ENCODE peak calls at places on chromosomes 2 and 18, in nine cellular contexts. One of them, this sample, is unnamed.
A peak's percentile ranks its signal among the peaks of the same experiment; 100 is the strongest.

GRCh38 chr2:41944218-41944880 is 103.5 kb upstream of the PKDCC start:
- DNase-seq in foreskin fibroblast: no peak
- DNase-seq in NCI-H748 treated with DMSO at 0.1 percent for 48 hours: no peak
- DNase-seq in heart right ventricle: no peak
- DNase-seq in activated CD4-positive, alpha-beta T cell treated with anti-CD3 and anti-CD28 coated beads for 1 hour: no peak
- DNase-seq in KBM-7: no peak
- DNase-seq in ELR: no peak
- DNase-seq in AG08395: no peak
- DNase-seq in type B pancreatic cell: no peak
- DNase-seq in this sample: no peak

GRCh38 chr18:47150824-47151366 is 595 bp upstream of the HDHD2 start:
- DNase-seq in foreskin fibroblast: peak; percentile 21
- DNase-seq in NCI-H748 treated with DMSO at 0.1 percent for 48 hours: no peak
- DNase-seq in heart right ventricle: no peak
- DNase-seq in activated CD4-positive, alpha-beta T cell treated with anti-CD3 and anti-CD28 coated beads for 1 hour: no peak
- DNase-seq in KBM-7: no peak
- DNase-seq in ELR: no peak
- DNase-seq in AG08395: no peak
- DNase-seq in type B pancreatic cell: no peak
- DNase-seq in this sample: no peak

GRCh38 chr2:226712941-226713340 is 86.7 kb downstream of the IRS1 start:
- DNase-seq in foreskin fibroblast: no peak
- DNase-seq in NCI-H748 treated with DMSO at 0.1 percent for 48 hours: no peak
- DNase-seq in heart right ventricle: no peak
- DNase-seq in activated CD4-positive, alpha-beta T cell treated with anti-CD3 and anti-CD28 coated beads for 1 hour: no peak
- DNase-seq in KBM-7: no peak
- DNase-seq in ELR: no peak
- DNase-seq in AG08395: no peak
- DNase-seq in type B pancreatic cell: no peak
- DNase-seq in this sample: no peak

GRCh38 chr2:99858951-99859596 is 283.3 kb downstream of the AFF3 start:
- DNase-seq in foreskin fibroblast: peak; percentile 24
- DNase-seq in NCI-H748 treated with DMSO at 0.1 percent for 48 hours: no peak
- DNase-seq in heart right ventricle: no peak
- DNase-seq in activated CD4-positive, alpha-beta T cell treated with anti-CD3 and anti-CD28 coated beads for 1 hour: no peak
- DNase-seq in KBM-7: no peak
- DNase-seq in ELR: no peak
- DNase-seq in AG08395: peak; percentile 67
- DNase-seq in type B pancreatic cell: no peak
- DNase-seq in this sample: no peak

GRCh38 chr2:111679202-111679601 is 204.8 kb downstream of the ANAPC1 start:
- DNase-seq in foreskin fibroblast: peak; percentile 57
- DNase-seq in NCI-H748 treated with DMSO at 0.1 percent for 48 hours: no peak
- DNase-seq in heart right ventricle: no peak
- DNase-seq in activated CD4-positive, alpha-beta T cell treated with anti-CD3 and anti-CD28 coated beads for 1 hour: no peak
- DNase-seq in KBM-7: no peak
- DNase-seq in ELR: peak; percentile 25
- DNase-seq in AG08395: no peak
- DNase-seq in type B pancreatic cell: no peak
- DNase-seq in this sample: no peak

GRCh38 chr2:128154225-128154624 is 63.2 kb downstream of the UGGT1 start:
- DNase-seq in foreskin fibroblast: no peak
- DNase-seq in NCI-H748 treated with DMSO at 0.1 percent for 48 hours: no peak
- DNase-seq in heart right ventricle: peak; percentile 24
- DNase-seq in activated CD4-positive, alpha-beta T cell treated with anti-CD3 and anti-CD28 coated beads for 1 hour: no peak
- DNase-seq in KBM-7: no peak
- DNase-seq in ELR: no peak
- DNase-seq in AG08395: no peak
- DNase-seq in type B pancreatic cell: no peak
- DNase-seq in this sample: no peak

GRCh38 chr18:2301316-2301715 is 270.0 kb downstream of the METTL4 start:
- DNase-seq in foreskin fibroblast: no peak
- DNase-seq in NCI-H748 treated with DMSO at 0.1 percent for 48 hours: no peak
- DNase-seq in heart right ventricle: no peak
- DNase-seq in activated CD4-positive, alpha-beta T cell treated with anti-CD3 and anti-CD28 coated beads for 1 hour: no peak
- DNase-seq in KBM-7: no peak
- DNase-seq in ELR: no peak
- DNase-seq in AG08395: no peak
- DNase-seq in type B pancreatic cell: no peak
- DNase-seq in this sample: no peak

GRCh38 chr2:13006407-13006806 is 289.7 kb downstream of the TRIB2 start:
- DNase-seq in foreskin fibroblast: no peak
- DNase-seq in NCI-H748 treated with DMSO at 0.1 percent for 48 hours: no peak
- DNase-seq in heart right ventricle: no peak
- DNase-seq in activated CD4-positive, alpha-beta T cell treated with anti-CD3 and anti-CD28 coated beads for 1 hour: no peak
- DNase-seq in KBM-7: no peak
- DNase-seq in ELR: no peak
- DNase-seq in AG08395: no peak
- DNase-seq in type B pancreatic cell: no peak
- DNase-seq in this sample: no peak

GRCh38 chr2:144414324-144414845 is 105.5 kb downstream of the ZEB2 start:
- DNase-seq in foreskin fibroblast: peak; percentile 93
- DNase-seq in NCI-H748 treated with DMSO at 0.1 percent for 48 hours: no peak
- DNase-seq in heart right ventricle: no peak
- DNase-seq in activated CD4-positive, alpha-beta T cell treated with anti-CD3 and anti-CD28 coated beads for 1 hour: no peak
- DNase-seq in KBM-7: peak; percentile 23
- DNase-seq in ELR: peak; percentile 91
- DNase-seq in AG08395: peak; percentile 84
- DNase-seq in type B pancreatic cell: no peak
- DNase-seq in this sample: no peak

GRCh38 chr2:177474904-177475474 is 82.4 kb downstream of the AGPS start:
- DNase-seq in foreskin fibroblast: peak; percentile 45
- DNase-seq in NCI-H748 treated with DMSO at 0.1 percent for 48 hours: no peak
- DNase-seq in heart right ventricle: no peak
- DNase-seq in activated CD4-positive, alpha-beta T cell treated with anti-CD3 and anti-CD28 coated beads for 1 hour: no peak
- DNase-seq in KBM-7: no peak
- DNase-seq in ELR: peak; percentile 61
- DNase-seq in AG08395: no peak
- DNase-seq in type B pancreatic cell: no peak
- DNase-seq in this sample: no peak

GRCh38 chr18:21179590-21180220 is 62.3 kb upstream of the GREB1L start:
- DNase-seq in foreskin fibroblast: peak; percentile 83
- DNase-seq in NCI-H748 treated with DMSO at 0.1 percent for 48 hours: peak; percentile 69
- DNase-seq in heart right ventricle: no peak
- DNase-seq in activated CD4-positive, alpha-beta T cell treated with anti-CD3 and anti-CD28 coated beads for 1 hour: no peak
- DNase-seq in KBM-7: peak; percentile 82
- DNase-seq in ELR: peak; percentile 81
- DNase-seq in AG08395: peak; percentile 70
- DNase-seq in type B pancreatic cell: no peak
- DNase-seq in this sample: no peak

GRCh38 chr2:74864728-74865722 is 31.1 kb downstream of the HK2 start:
- DNase-seq in foreskin fibroblast: no peak
- DNase-seq in NCI-H748 treated with DMSO at 0.1 percent for 48 hours: no peak
- DNase-seq in heart right ventricle: no peak
- DNase-seq in activated CD4-positive, alpha-beta T cell treated with anti-CD3 and anti-CD28 coated beads for 1 hour: no peak
- DNase-seq in KBM-7: peak; percentile 33
- DNase-seq in ELR: peak; percentile 75
- DNase-seq in AG08395: peak; percentile 52
- DNase-seq in type B pancreatic cell: no peak
- DNase-seq in this sample: no peak

GRCh38 chr2:36770542-36771287 is 74.2 kb downstream of the VIT start:
- DNase-seq in foreskin fibroblast: peak; percentile 51
- DNase-seq in NCI-H748 treated with DMSO at 0.1 percent for 48 hours: peak; percentile 6
- DNase-seq in heart right ventricle: peak; percentile 20
- DNase-seq in activated CD4-positive, alpha-beta T cell treated with anti-CD3 and anti-CD28 coated beads for 1 hour: no peak
- DNase-seq in KBM-7: peak; percentile 87
- DNase-seq in ELR: peak; percentile 66
- DNase-seq in AG08395: peak; percentile 60
- DNase-seq in type B pancreatic cell: no peak
- DNase-seq in this sample: no peak

GRCh38 chr2:164369416-164369815 is 251.9 kb downstream of the GRB14 start:
- DNase-seq in foreskin fibroblast: no peak
- DNase-seq in NCI-H748 treated with DMSO at 0.1 percent for 48 hours: no peak
- DNase-seq in heart right ventricle: no peak
- DNase-seq in activated CD4-positive, alpha-beta T cell treated with anti-CD3 and anti-CD28 coated beads for 1 hour: no peak
- DNase-seq in KBM-7: no peak
- DNase-seq in ELR: no peak
- DNase-seq in AG08395: no peak
- DNase-seq in type B pancreatic cell: no peak
- DNase-seq in this sample: no peak

GRCh38 chr2:288743-289361 is 961 bp upstream of the ALKAL2 start:
- DNase-seq in foreskin fibroblast: peak; percentile 16
- DNase-seq in NCI-H748 treated with DMSO at 0.1 percent for 48 hours: no peak
- DNase-seq in heart right ventricle: no peak
- DNase-seq in activated CD4-positive, alpha-beta T cell treated with anti-CD3 and anti-CD28 coated beads for 1 hour: no peak
- DNase-seq in KBM-7: no peak
- DNase-seq in ELR: no peak
- DNase-seq in AG08395: no peak
- DNase-seq in type B pancreatic cell: no peak
- DNase-seq in this sample: no peak

GRCh38 chr2:241739651-241740050 is 5.2 kb downstream of the D2HGDH start:
- DNase-seq in foreskin fibroblast: peak; percentile 81
- DNase-seq in NCI-H748 treated with DMSO at 0.1 percent for 48 hours: no peak
- DNase-seq in heart right ventricle: no peak
- DNase-seq in activated CD4-positive, alpha-beta T cell treated with anti-CD3 and anti-CD28 coated beads for 1 hour: no peak
- DNase-seq in KBM-7: no peak
- DNase-seq in ELR: peak; percentile 69
- DNase-seq in AG08395: no peak
- DNase-seq in type B pancreatic cell: no peak
- DNase-seq in this sample: no peak

GRCh38 chr2:190534310-190535118 is at the start of gene NEMP2:
- DNase-seq in foreskin fibroblast: peak; percentile 82
- DNase-seq in NCI-H748 treated with DMSO at 0.1 percent for 48 hours: peak; percentile 82
- DNase-seq in heart right ventricle: peak; percentile 87
- DNase-seq in activated CD4-positive, alpha-beta T cell treated with anti-CD3 and anti-CD28 coated beads for 1 hour: peak; percentile 62
- DNase-seq in KBM-7: peak; percentile 87
- DNase-seq in ELR: peak; percentile 89
- DNase-seq in AG08395: peak; percentile 72
- DNase-seq in type B pancreatic cell: peak; percentile 85
- DNase-seq in this sample: peak; percentile 85

GRCh38 chr18:32714571-32715148 is 58.2 kb downstream of the KLHL14 start:
- DNase-seq in foreskin fibroblast: peak; percentile 65
- DNase-seq in NCI-H748 treated with DMSO at 0.1 percent for 48 hours: peak; percentile 88
- DNase-seq in heart right ventricle: no peak
- DNase-seq in activated CD4-positive, alpha-beta T cell treated with anti-CD3 and anti-CD28 coated beads for 1 hour: no peak
- DNase-seq in KBM-7: peak; percentile 86
- DNase-seq in ELR: peak; percentile 14
- DNase-seq in AG08395: peak; percentile 38
- DNase-seq in type B pancreatic cell: no peak
- DNase-seq in this sample: no peak

GRCh38 chr2:96523659-96524481 is 12.7 kb upstream of the ARID5A start:
- DNase-seq in foreskin fibroblast: peak; percentile 96
- DNase-seq in NCI-H748 treated with DMSO at 0.1 percent for 48 hours: no peak
- DNase-seq in heart right ventricle: no peak
- DNase-seq in activated CD4-positive, alpha-beta T cell treated with anti-CD3 and anti-CD28 coated beads for 1 hour: no peak
- DNase-seq in KBM-7: no peak
- DNase-seq in ELR: peak; percentile 7
- DNase-seq in AG08395: peak; percentile 78
- DNase-seq in type B pancreatic cell: peak; percentile 47
- DNase-seq in this sample: no peak

GRCh38 chr18:57930476-57930875 is 113.5 kb upstream of the NEDD4L start:
- DNase-seq in foreskin fibroblast: no peak
- DNase-seq in NCI-H748 treated with DMSO at 0.1 percent for 48 hours: no peak
- DNase-seq in heart right ventricle: no peak
- DNase-seq in activated CD4-positive, alpha-beta T cell treated with anti-CD3 and anti-CD28 coated beads for 1 hour: no peak
- DNase-seq in KBM-7: no peak
- DNase-seq in ELR: no peak
- DNase-seq in AG08395: no peak
- DNase-seq in type B pancreatic cell: no peak
- DNase-seq in this sample: no peak

GRCh38 chr2:9251154-9252001 is 44.8 kb downstream of the ASAP2 start:
- DNase-seq in foreskin fibroblast: peak; percentile 94
- DNase-seq in NCI-H748 treated with DMSO at 0.1 percent for 48 hours: no peak
- DNase-seq in heart right ventricle: no peak
- DNase-seq in activated CD4-positive, alpha-beta T cell treated with anti-CD3 and anti-CD28 coated beads for 1 hour: no peak
- DNase-seq in KBM-7: no peak
- DNase-seq in ELR: peak; percentile 89
- DNase-seq in AG08395: peak; percentile 92
- DNase-seq in type B pancreatic cell: no peak
- DNase-seq in this sample: no peak

GRCh38 chr18:54117853-54118773 is 106.4 kb downstream of the MBD2 start:
- DNase-seq in foreskin fibroblast: peak; percentile 35
- DNase-seq in NCI-H748 treated with DMSO at 0.1 percent for 48 hours: no peak
- DNase-seq in heart right ventricle: no peak
- DNase-seq in activated CD4-positive, alpha-beta T cell treated with anti-CD3 and anti-CD28 coated beads for 1 hour: no peak
- DNase-seq in KBM-7: no peak
- DNase-seq in ELR: no peak
- DNase-seq in AG08395: no peak
- DNase-seq in type B pancreatic cell: no peak
- DNase-seq in this sample: no peak

GRCh38 chr18:79848294-79848578 is 50.5 kb downstream of the KCNG2 start:
- DNase-seq in foreskin fibroblast: no peak
- DNase-seq in NCI-H748 treated with DMSO at 0.1 percent for 48 hours: no peak
- DNase-seq in heart right ventricle: no peak
- DNase-seq in activated CD4-positive, alpha-beta T cell treated with anti-CD3 and anti-CD28 coated beads for 1 hour: no peak
- DNase-seq in KBM-7: no peak
- DNase-seq in ELR: no peak
- DNase-seq in AG08395: no peak
- DNase-seq in type B pancreatic cell: no peak
- DNase-seq in this sample: no peak

GRCh38 chr2:56357655-56358295 is 174.0 kb downstream of the CCDC85A start:
- DNase-seq in foreskin fibroblast: no peak
- DNase-seq in NCI-H748 treated with DMSO at 0.1 percent for 48 hours: no peak
- DNase-seq in heart right ventricle: no peak
- DNase-seq in activated CD4-positive, alpha-beta T cell treated with anti-CD3 and anti-CD28 coated beads for 1 hour: no peak
- DNase-seq in KBM-7: no peak
- DNase-seq in ELR: peak; percentile 34
- DNase-seq in AG08395: no peak
- DNase-seq in type B pancreatic cell: no peak
- DNase-seq in this sample: no peak

GRCh38 chr18:111292-112014 is 46.9 kb upstream of the USP14 start:
- DNase-seq in foreskin fibroblast: peak; percentile 63
- DNase-seq in NCI-H748 treated with DMSO at 0.1 percent for 48 hours: no peak
- DNase-seq in heart right ventricle: peak; percentile 77
- DNase-seq in activated CD4-positive, alpha-beta T cell treated with anti-CD3 and anti-CD28 coated beads for 1 hour: peak; percentile 62
- DNase-seq in KBM-7: peak; percentile 54
- DNase-seq in ELR: peak; percentile 65
- DNase-seq in AG08395: peak; percentile 65
- DNase-seq in type B pancreatic cell: peak; percentile 86
- DNase-seq in this sample: no peak

GRCh38 chr2:10449838-10450691 is 1.9 kb upstream of the ODC1 start:
- DNase-seq in foreskin fibroblast: no peak
- DNase-seq in NCI-H748 treated with DMSO at 0.1 percent for 48 hours: no peak
- DNase-seq in heart right ventricle: no peak
- DNase-seq in activated CD4-positive, alpha-beta T cell treated with anti-CD3 and anti-CD28 coated beads for 1 hour: no peak
- DNase-seq in KBM-7: no peak
- DNase-seq in ELR: no peak
- DNase-seq in AG08395: no peak
- DNase-seq in type B pancreatic cell: no peak
- DNase-seq in this sample: no peak

GRCh38 chr2:223860809-223861738 is 23.7 kb upstream of the AP1S3 start:
- DNase-seq in foreskin fibroblast: peak; percentile 73
- DNase-seq in NCI-H748 treated with DMSO at 0.1 percent for 48 hours: no peak
- DNase-seq in heart right ventricle: no peak
- DNase-seq in activated CD4-positive, alpha-beta T cell treated with anti-CD3 and anti-CD28 coated beads for 1 hour: no peak
- DNase-seq in KBM-7: no peak
- DNase-seq in ELR: peak; percentile 65
- DNase-seq in AG08395: peak; percentile 73
- DNase-seq in type B pancreatic cell: no peak
- DNase-seq in this sample: no peak

GRCh38 chr2:210577263-210578071 is 21.1 kb downstream of the CPS1 start:
- DNase-seq in foreskin fibroblast: peak; percentile 50
- DNase-seq in NCI-H748 treated with DMSO at 0.1 percent for 48 hours: peak; percentile 53
- DNase-seq in heart right ventricle: no peak
- DNase-seq in activated CD4-positive, alpha-beta T cell treated with anti-CD3 and anti-CD28 coated beads for 1 hour: no peak
- DNase-seq in KBM-7: peak; percentile 51
- DNase-seq in ELR: peak; percentile 73
- DNase-seq in AG08395: peak; percentile 78
- DNase-seq in type B pancreatic cell: no peak
- DNase-seq in this sample: no peak

GRCh38 chr18:55115606-55116005 is 156.3 kb upstream of the CCDC68 start:
- DNase-seq in foreskin fibroblast: peak; percentile 74
- DNase-seq in NCI-H748 treated with DMSO at 0.1 percent for 48 hours: no peak
- DNase-seq in heart right ventricle: no peak
- DNase-seq in activated CD4-positive, alpha-beta T cell treated with anti-CD3 and anti-CD28 coated beads for 1 hour: no peak
- DNase-seq in KBM-7: no peak
- DNase-seq in ELR: peak; percentile 41
- DNase-seq in AG08395: peak; percentile 28
- DNase-seq in type B pancreatic cell: no peak
- DNase-seq in this sample: no peak

GRCh38 chr18:28559511-28559910 is 382.6 kb upstream of the CDH2 start:
- DNase-seq in foreskin fibroblast: no peak
- DNase-seq in NCI-H748 treated with DMSO at 0.1 percent for 48 hours: no peak
- DNase-seq in heart right ventricle: no peak
- DNase-seq in activated CD4-positive, alpha-beta T cell treated with anti-CD3 and anti-CD28 coated beads for 1 hour: no peak
- DNase-seq in KBM-7: no peak
- DNase-seq in ELR: no peak
- DNase-seq in AG08395: no peak
- DNase-seq in type B pancreatic cell: no peak
- DNase-seq in this sample: no peak

GRCh38 chr2:2146220-2146619 is 184.9 kb downstream of the MYT1L start:
- DNase-seq in foreskin fibroblast: no peak
- DNase-seq in NCI-H748 treated with DMSO at 0.1 percent for 48 hours: no peak
- DNase-seq in heart right ventricle: no peak
- DNase-seq in activated CD4-positive, alpha-beta T cell treated with anti-CD3 and anti-CD28 coated beads for 1 hour: no peak
- DNase-seq in KBM-7: no peak
- DNase-seq in ELR: no peak
- DNase-seq in AG08395: no peak
- DNase-seq in type B pancreatic cell: no peak
- DNase-seq in this sample: no peak